ENCODE peak calls at places on chromosomes 11 and 22, in five cellular contexts. W is A549, B is H1, I is transverse colon, Q is ovary. O is an unnamed sample.

GRCh38 chr11:116787786-116788486 is at the start of gene ZPR1:
- DNase-seq in W (peak; percentile 82), B (peak; percentile 89), I (peak; percentile 91), Q (peak; percentile 81), O (peak; percentile 92)

GRCh38 chr11:80816966-80817365 is 1376.1 kb upstream of the TENM4 start:
- DNase-seq in W (no peak), B (no peak), I (no peak), Q (no peak), O (no peak)

GRCh38 chr11:35304900-35305299 is 114.5 kb downstream of the SLC1A2 start:
- DNase-seq in W (no peak), B (no peak), I (no peak), Q (no peak), O (no peak)

GRCh38 chr22:41021039-41021654 is 70.0 kb downstream of the RBX1 start:
- DNase-seq in W (no peak), B (peak; percentile 59), I (peak; percentile 22), Q (peak; percentile 21), O (peak; percentile 65)

GRCh38 chr11:119990306-119991021 is 147.4 kb downstream of the TRIM29 start:
- DNase-seq in W (no peak), B (no peak), I (no peak), Q (no peak), O (no peak)

GRCh38 chr11:92843455-92843854 is 126.0 kb upstream of the MTNR1B start:
- DNase-seq in W (no peak), B (no peak), I (no peak), Q (no peak), O (no peak)

GRCh38 chr11:115660072-115660805 is 156.0 kb upstream of the CADM1 start:
- DNase-seq in W (no peak), B (peak; percentile 53), I (no peak), Q (no peak), O (no peak)

GRCh38 chr22:35995345-35995744 is 33.3 kb downstream of the RBFOX2 start:
- DNase-seq in W (no peak), B (no peak), I (no peak), Q (no peak), O (no peak)

GRCh38 chr11:76671236-76671590 is 666 bp upstream of the LRRC32 start:
- DNase-seq in W (no peak), B (no peak), I (no peak), Q (no peak), O (no peak)

GRCh38 chr11:76671626-76672309 is 1.2 kb upstream of the LRRC32 start:
- DNase-seq in W (no peak), B (no peak), I (no peak), Q (no peak), O (no peak)

GRCh38 chr11:76674517-76675400 is 4.2 kb upstream of the LRRC32 start:
- DNase-seq in W (no peak), B (no peak), I (no peak), Q (no peak), O (no peak)

GRCh38 chr11:76672431-76673163 is 2.0 kb upstream of the LRRC32 start:
- DNase-seq in W (no peak), B (no peak), I (peak; percentile 41), Q (no peak), O (no peak)

DNA sequence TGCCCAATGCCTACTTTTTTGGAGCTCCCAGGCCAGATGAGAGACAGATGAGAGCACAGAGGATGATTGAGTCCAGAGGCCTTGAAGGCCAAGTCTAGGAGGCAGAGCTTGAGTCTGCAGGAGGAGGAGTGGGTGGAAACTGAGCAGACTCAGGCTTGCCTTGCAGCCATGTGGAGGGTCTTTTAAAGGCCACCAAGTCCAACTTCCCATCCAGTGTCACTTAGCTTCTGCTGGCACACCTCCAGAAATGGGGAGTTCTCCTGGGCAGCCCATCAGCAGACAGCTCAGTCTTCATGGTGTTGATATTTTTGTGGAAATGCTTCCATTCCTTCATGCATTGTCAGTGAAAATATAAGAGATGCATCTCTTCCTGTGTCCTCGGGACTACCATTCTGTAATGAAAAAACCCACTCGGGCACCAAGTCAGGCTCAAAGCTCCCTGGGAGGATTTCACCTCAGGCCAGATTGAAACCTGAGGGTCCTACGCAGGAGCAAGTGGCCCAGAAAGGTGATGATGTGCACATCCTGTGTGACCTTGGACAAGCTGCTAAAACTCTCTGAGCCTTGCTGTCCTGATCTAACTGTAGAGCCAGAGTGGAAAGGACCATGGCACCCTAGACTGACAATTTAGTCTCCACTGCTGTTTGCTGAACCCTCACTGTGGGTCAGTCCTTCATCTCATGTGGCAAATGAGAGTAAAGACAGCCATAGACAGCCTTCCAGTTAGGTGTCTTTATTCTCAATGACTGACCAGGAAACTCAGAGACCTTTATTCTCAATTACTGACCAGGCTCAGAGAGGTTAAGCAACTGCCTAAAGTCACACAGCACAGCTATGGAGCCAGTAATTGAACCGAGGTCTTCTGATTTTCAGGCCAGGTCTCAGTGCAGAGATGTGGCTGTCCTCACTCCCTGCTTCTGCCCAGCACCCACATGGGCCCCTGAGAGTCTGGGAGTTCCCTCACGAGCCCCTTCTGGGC is 2.9 kb upstream of the LRRC32 start:
- DNase-seq in W (no peak), B (no peak), I (no peak), Q (no peak), O (no peak)
- H3K27ac ChIP-seq in W (no peak overlapping the region), B (no peak overlapping the region), I (no peak overlapping the region), Q (peak overlapping the region; percentile 8), O (no peak overlapping the region)

DNA sequence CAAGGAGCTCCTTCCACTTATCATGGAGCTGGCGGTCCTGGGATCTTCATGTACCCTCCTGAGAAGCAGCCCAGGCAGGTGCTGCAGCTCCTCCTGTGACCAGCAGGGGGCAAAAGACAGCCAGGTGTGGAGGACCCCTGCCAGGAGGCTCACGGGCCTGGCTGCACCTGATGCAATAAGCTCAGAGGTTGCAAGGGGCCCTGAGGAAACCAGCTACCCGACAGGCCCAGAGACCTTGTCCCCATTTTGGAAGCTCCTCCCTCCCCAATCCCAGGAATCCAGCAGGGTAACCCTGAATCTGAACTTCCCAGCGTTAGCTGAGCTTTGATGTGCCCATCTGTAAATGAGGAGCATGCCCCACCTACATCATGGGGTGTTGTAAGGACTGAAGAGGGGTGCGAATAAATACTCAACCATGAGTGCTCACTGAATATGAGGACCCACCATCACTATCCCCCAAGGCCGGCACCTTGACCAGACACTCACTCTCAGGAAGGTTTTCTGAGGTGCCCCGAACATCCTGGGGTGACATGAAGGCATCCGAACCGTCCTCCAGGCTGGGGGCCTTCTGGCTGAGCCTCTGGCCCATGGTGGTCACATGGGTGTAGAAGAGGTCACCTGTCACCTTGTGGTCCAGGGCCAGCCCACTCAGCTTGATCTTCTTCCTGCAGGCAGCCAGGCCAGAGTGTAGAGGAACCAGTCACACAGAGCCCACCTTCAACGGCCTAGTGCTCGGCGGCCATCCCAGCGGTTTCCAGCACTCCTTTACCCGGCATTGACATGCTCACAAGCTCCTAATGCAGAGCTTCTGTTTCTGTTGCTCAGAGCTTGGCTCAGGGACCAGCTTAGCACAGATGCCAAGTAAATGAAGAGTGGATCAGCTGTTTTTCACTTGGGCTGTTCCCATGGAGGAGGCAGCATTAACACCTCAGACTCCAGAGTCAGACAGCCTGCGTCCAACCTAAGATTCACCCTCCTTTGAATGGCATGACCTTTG is 21.7 kb downstream of the SLC43A1 start:
- DNase-seq in W (no peak), B (peak; percentile 93), I (peak; percentile 68), Q (peak; percentile 68), O (peak; percentile 81)
- TF ChIP-seq EP300 in W (no peak), B (no peak), I (no peak), Q (no peak), O (no peak)

DNA sequence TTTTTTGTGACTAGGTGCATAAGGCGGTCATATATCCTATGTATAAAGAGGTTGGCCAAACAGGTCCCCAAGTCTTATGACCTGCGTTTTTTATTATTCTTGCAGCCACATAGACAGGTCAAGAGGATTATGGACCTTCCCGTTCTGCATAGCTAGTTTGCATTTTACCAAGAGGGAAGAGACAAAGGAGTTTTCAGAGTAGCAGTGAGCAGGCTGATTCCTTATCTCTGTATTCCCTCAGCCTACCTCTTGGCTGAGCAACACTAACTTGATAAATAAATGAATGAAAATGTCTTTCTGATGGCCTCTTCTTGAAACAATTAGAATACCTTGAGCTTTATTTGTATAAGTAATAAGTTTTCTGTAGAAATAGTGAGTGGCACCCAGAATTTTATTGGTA is 180.5 kb downstream of the WNT11 start:
- DNase-seq in W (no peak), B (no peak), I (no peak), Q (no peak), O (no peak)
- H3K27ac ChIP-seq in W (no peak overlapping the region), B (no peak overlapping the region), I (no peak overlapping the region), Q (no peak overlapping the region), O (no peak overlapping the region)

GRCh38 chr22:33247758-33248157 is 189.6 kb upstream of the SYN3 start:
- DNase-seq in W (no peak), B (no peak), I (no peak), Q (no peak), O (no peak)

GRCh38 chr22:33248927-33249326 is 190.7 kb upstream of the SYN3 start:
- DNase-seq in W (no peak), B (no peak), I (no peak), Q (no peak), O (no peak)
- TF ChIP-seq EP300 in W (no peak), B (no peak), I (no peak), Q (no peak), O (no peak)

GRCh38 chr11:69319255-69320106 is 25.5 kb downstream of the MYEOV start:
- DNase-seq in W (no peak), B (no peak), I (no peak), Q (no peak), O (peak; percentile 51)

GRCh38 chr11:69320756-69321741 is 27.1 kb downstream of the MYEOV start:
- DNase-seq in W (no peak), B (no peak), I (no peak), Q (no peak), O (peak; percentile 36)

GRCh38 chr11:69321877-69322350 is 28.0 kb downstream of the MYEOV start:
- DNase-seq in W (no peak), B (no peak), I (no peak), Q (no peak), O (peak; percentile 39)

GRCh38 chr11:69318093-69318420 is 24.1 kb downstream of the MYEOV start:
- DNase-seq in W (no peak), B (no peak), I (no peak), Q (no peak), O (no peak)

GRCh38 chr11:69320326-69320725 is 26.4 kb downstream of the MYEOV start:
- DNase-seq in W (peak; percentile 69), B (no peak), I (no peak), Q (no peak), O (peak; percentile 36)
- H3K27ac ChIP-seq in W (peak overlapping the region; percentile 85), B (no peak overlapping the region), I (no peak overlapping the region), Q (no peak overlapping the region), O (no peak overlapping the region)

GRCh38 chr22:32583074-32583677 is 108.6 kb downstream of the FBXO7 start:
- DNase-seq in W (no peak), B (no peak), I (no peak), Q (no peak), O (peak; percentile 18)

GRCh38 chr22:32584650-32585049 is 110.0 kb downstream of the FBXO7 start:
- DNase-seq in W (no peak), B (no peak), I (no peak), Q (no peak), O (peak; percentile 35)

GRCh38 chr22:32587449-32587848 is 112.8 kb downstream of the FBXO7 start:
- DNase-seq in W (no peak), B (no peak), I (no peak), Q (peak; percentile 64), O (peak; percentile 80)

GRCh38 chr22:32585737-32586136 is 111.1 kb downstream of the FBXO7 start:
- DNase-seq in W (no peak), B (no peak), I (no peak), Q (no peak), O (no peak)

DNA sequence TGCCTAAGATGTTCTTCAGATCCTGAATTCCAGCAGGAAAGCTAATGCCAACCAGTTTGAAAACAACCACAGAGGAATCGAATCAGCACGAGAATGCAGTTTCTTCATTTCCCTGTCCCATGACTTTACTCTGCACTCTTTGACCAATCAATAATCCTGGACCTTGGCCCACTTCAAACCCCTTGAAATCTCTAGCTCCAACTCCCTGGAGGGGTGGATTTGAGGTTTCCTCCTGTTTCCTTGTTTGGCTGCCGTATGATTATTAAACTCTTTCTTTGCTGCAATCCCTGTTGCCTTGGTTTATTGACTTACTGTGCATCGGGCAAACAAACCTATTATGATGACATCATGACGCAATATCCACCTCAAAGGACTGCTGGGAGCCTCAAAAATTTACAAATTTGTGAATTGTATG is 109.3 kb downstream of the FBXO7 start:
- DNase-seq in W (no peak), B (no peak), I (no peak), Q (no peak), O (peak; percentile 9)
- TF ChIP-seq EP300 in W (no peak), B (no peak), I (no peak), Q (no peak), O (no peak)

O was measured in sigmoid colon.